ENCODE peak calls at places on chromosomes 4 and X, in nine cellular contexts. L is OCI-LY7, D is brain microvascular endothelial cell, N is heart left ventricle, M is thoracic aorta, C is colonic mucosa, J is spleen, B is fibroblast of lung, R is K562. A is an unnamed sample.

GRCh38 chr4:56817840-56818491 is 3.5 kb downstream of the SPINK2 start:
- DNase-seq in L (no peak), D (no peak), N (no peak), M (no peak), C (no peak), J (no peak), B (no peak), R (no peak), A (no peak)

GRCh38 chr4:1040344-1041146 is 29.1 kb downstream of the FGFRL1 start:
- DNase-seq in L (no peak), D (no peak), N (no peak), M (no peak), C (no peak), J (no peak), B (no peak), R (no peak), A (no peak)

GRCh38 chr4:140955528-140956094 is 177.7 kb downstream of the RNF150 start:
- DNase-seq in L (no peak), D (no peak), N (no peak), M (no peak), C (no peak), J (no peak), B (peak; percentile 11), R (no peak), A (no peak)

GRCh38 chr4:83282049-83282535 is 2.5 kb downstream of the COQ2 start:
- DNase-seq in L (peak; percentile 77), D (peak; percentile 68), N (no peak), M (no peak), C (peak; percentile 80), J (no peak), B (peak; percentile 78), R (peak; percentile 40), A (no peak)

GRCh38 chrX:40010550-40011364 is 87.0 kb downstream of the BCOR start:
- DNase-seq in L (no peak), D (no peak), N (no peak), M (no peak), C (no peak), J (peak; percentile 76), B (no peak), R (no peak), A (no peak)

GRCh38 chr4:107444-108429 is 16.6 kb upstream of the ZNF718 start:
- DNase-seq in L (no peak), D (no peak), N (no peak), M (no peak), C (no peak), J (peak; percentile 65), B (no peak), R (no peak), A (no peak)

GRCh38 chr4:8029689-8030088 is 90.0 kb upstream of the AFAP1 start:
- DNase-seq in L (no peak), D (no peak), N (no peak), M (no peak), C (no peak), J (no peak), B (no peak), R (no peak), A (no peak)

GRCh38 chr4:168408620-168409019 is 71.7 kb downstream of the DDX60L start:
- DNase-seq in L (no peak), D (peak; percentile 90), N (peak; percentile 73), M (peak; percentile 11), C (peak; percentile 40), J (no peak), B (peak; percentile 99), R (no peak), A (peak; percentile 66)

GRCh38 chrX:136146614-136147319 is 566 bp upstream of the FHL1 start:
- DNase-seq in L (no peak), D (no peak), N (peak; percentile 35), M (no peak), C (no peak), J (peak; percentile 81), B (no peak), R (no peak), A (no peak)

GRCh38 chrX:2243913-2244460 is 256.8 kb downstream of the DHRSX start:
- DNase-seq in L (no peak), D (no peak), N (no peak), M (no peak), C (no peak), J (no peak), B (peak; percentile 47), R (no peak), A (no peak)

GRCh38 chr4:60201052-60201673 is 999.0 kb upstream of the ADGRL3 start:
- DNase-seq in L (peak; percentile 55), D (peak; percentile 42), N (no peak), M (no peak), C (peak; percentile 44), J (no peak), B (peak; percentile 63), R (peak; percentile 16), A (peak; percentile 36)

GRCh38 chrX:151919610-151920009 is 6.9 kb downstream of the MAGEA4 start:
- DNase-seq in L (no peak), D (no peak), N (no peak), M (no peak), C (no peak), J (peak; percentile 55), B (no peak), R (no peak), A (no peak)
- H3K4me3 ChIP-seq in L (no peak overlapping the region), D (no peak overlapping the region), N (no peak overlapping the region), M (no peak overlapping the region), C (no peak overlapping the region), J (no peak overlapping the region), B (no peak overlapping the region), R (no peak overlapping the region), A (no peak overlapping the region)

GRCh38 chr4:134144337-134144736 is 57.3 kb downstream of the PABPC4L start:
- DNase-seq in L (no peak), D (no peak), N (no peak), M (no peak), C (no peak), J (no peak), B (no peak), R (no peak), A (no peak)

GRCh38 chr4:134147941-134148340 is 53.6 kb downstream of the PABPC4L start:
- DNase-seq in L (no peak), D (no peak), N (no peak), M (no peak), C (no peak), J (no peak), B (no peak), R (no peak), A (no peak)

GRCh38 chr4:134141728-134142127 is 59.9 kb downstream of the PABPC4L start:
- DNase-seq in L (no peak), D (no peak), N (no peak), M (no peak), C (no peak), J (no peak), B (no peak), R (no peak), A (no peak)

GRCh38 chr4:134145369-134145768 is 56.2 kb downstream of the PABPC4L start:
- DNase-seq in L (no peak), D (no peak), N (no peak), M (no peak), C (no peak), J (no peak), B (no peak), R (no peak), A (no peak)
- TF ChIP-seq CTCF in L (no peak), D (no peak), N (no peak), M (no peak), C (no peak), J (no peak), B (no peak), R (no peak), A (no peak)

GRCh38 chrX:45769919-45770582 is 569.4 kb upstream of the DIPK2B start:
- DNase-seq in L (no peak), D (peak; percentile 90), N (peak; percentile 62), M (peak; percentile 26), C (peak; percentile 77), J (peak; percentile 86), B (peak; percentile 96), R (peak; percentile 73), A (no peak)
- H3K4me3 ChIP-seq in L (no peak overlapping the region), D (peak overlapping the region; percentile 70), N (peak overlapping the region; percentile 48), M (peak overlapping the region; percentile 70), C (peak overlapping the region; percentile 22), J (peak overlapping the region; percentile 35), B (peak overlapping the region; percentile 91), R (peak overlapping the region; percentile 39), A (no peak overlapping the region)

GRCh38 chrX:49177338-49177833 is 5.7 kb downstream of the PLP2 start:
- DNase-seq in L (no peak), D (no peak), N (no peak), M (no peak), C (peak; percentile 62), J (no peak), B (no peak), R (peak; percentile 44), A (no peak)
- TF ChIP-seq CTCF in L (peak; percentile 55), D (peak; percentile 16), N (no peak), M (no peak), C (no peak), J (peak; percentile 29), B (no peak), R (peak; percentile 55), A (no peak)

GRCh38 chrX:73987166-73987565 is 316.8 kb upstream of the ZCCHC13 start:
- DNase-seq in L (no peak), D (no peak), N (no peak), M (no peak), C (no peak), J (no peak), B (no peak), R (no peak), A (no peak)

DNA sequence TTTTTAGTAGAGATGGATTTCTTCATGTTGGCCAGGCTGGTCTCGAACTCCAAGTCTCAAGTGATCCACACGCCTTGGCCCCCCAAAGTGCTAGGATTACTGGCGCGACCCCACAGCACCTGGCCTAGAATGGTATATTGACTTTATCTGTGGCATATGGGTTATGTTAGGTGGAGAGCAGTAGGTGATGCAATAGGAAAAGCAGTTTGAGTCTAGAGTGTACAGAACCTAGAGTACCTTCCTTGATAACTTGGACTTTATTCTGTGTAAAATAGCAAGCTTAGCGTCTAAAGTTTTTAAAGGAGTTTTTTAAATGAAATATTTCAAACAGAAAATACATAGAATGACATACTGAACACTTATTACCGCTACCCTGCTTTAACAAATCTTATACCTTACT is 312.0 kb upstream of the ZCCHC13 start:
- DNase-seq in L (no peak), D (no peak), N (no peak), M (no peak), C (no peak), J (no peak), B (no peak), R (no peak), A (no peak)
- H3K4me3 ChIP-seq in L (no peak overlapping the region), D (no peak overlapping the region), N (no peak overlapping the region), M (no peak overlapping the region), C (no peak overlapping the region), J (no peak overlapping the region), B (no peak overlapping the region), R (no peak overlapping the region), A (no peak overlapping the region)

A was measured in LNCaP clone FGC.